ENCODE peak calls at places on chromosomes 7 and 10, in five cellular contexts. Z is fibroblast of the aortic adventitia, N is non-pigmented ciliary epithelial cell, P is Peyer's patch, H is GM23248. C is an unnamed sample.

GRCh38 chr7:23600251-23600650 is 3.1 kb downstream of the CCDC126 start:
- DNase-seq in Z (no peak), N (no peak), P (no peak), H (peak), C (peak)

GRCh38 chr10:29804025-29804852 is 169.5 kb upstream of the SVIL start:
- DNase-seq in Z (peak), N (peak), P (peak), H (peak), C (peak)

GRCh38 chr7:33678675-33679335 is 226.5 kb upstream of the BMPER start:
- DNase-seq in Z (no peak), N (no peak), P (no peak), H (no peak), C (no peak)

GRCh38 chr7:51481421-51481820 is 164.8 kb upstream of the COBL start:
- DNase-seq in Z (no peak), N (no peak), P (no peak), H (no peak), C (no peak)

GRCh38 chr10:14507156-14507555 is 176.4 kb upstream of the FRMD4A start:
- DNase-seq in Z (no peak), N (no peak), P (peak), H (no peak), C (no peak)

GRCh38 chr7:66344166-66344565 is 139.0 kb downstream of the TPST1 start:
- DNase-seq in Z (peak), N (no peak), P (no peak), H (peak), C (no peak)

GRCh38 chr7:157854066-157854891 is 517.5 kb downstream of the DNAJB6 start:
- DNase-seq in Z (no peak), N (no peak), P (peak), H (no peak), C (no peak)

GRCh38 chr7:130566168-130566897 is 74.4 kb downstream of the MEST start:
- DNase-seq in Z (peak), N (peak), P (no peak), H (no peak), C (no peak)

GRCh38 chr7:123864966-123865365 is 20.0 kb downstream of the HYAL4 start:
- DNase-seq in Z (peak), N (no peak), P (no peak), H (no peak), C (no peak)

GRCh38 chr10:71597821-71598498 is 121.6 kb downstream of the C10orf105 start:
- DNase-seq in Z (peak), N (no peak), P (peak), H (peak), C (peak)

GRCh38 chr7:55965805-55966421 is 1.5 kb downstream of the NIPSNAP2 start:
- DNase-seq in Z (no peak), N (no peak), P (no peak), H (peak), C (no peak)

GRCh38 chr7:157268540-157268939 is 68.3 kb upstream of the DNAJB6 start:
- DNase-seq in Z (no peak), N (no peak), P (no peak), H (no peak), C (no peak)

GRCh38 chr10:97851341-97852001 is 1.8 kb downstream of the GOLGA7B start:
- DNase-seq in Z (no peak), N (no peak), P (no peak), H (no peak), C (no peak)

GRCh38 chr7:75727881-75728592 is 10.7 kb downstream of the HIP1 start:
- DNase-seq in Z (peak), N (no peak), P (peak), H (peak), C (peak)

GRCh38 chr7:117068511-117069155 is 115.3 kb downstream of the ST7 start:
- DNase-seq in Z (no peak), N (no peak), P (no peak), H (no peak), C (no peak)

GRCh38 chr10:14670551-14671240 is 104.0 kb downstream of the FAM107B start:
- DNase-seq in Z (peak), N (no peak), P (no peak), H (peak), C (peak)

C was measured in AG20443.